ENCODE peak calls at places on chromosomes 4 and X, in five cellular contexts. W is breast epithelium, Q is Panc1, Z is transverse colon, L is GM12878. F is an unnamed sample. For H3K9me3, the result is how much of the 10 kb centered on the place peaks cover.

GRCh38 chrX:96791559-96791958 is 92.1 kb upstream of the RPA4 start:
- DNase-seq in W (no peak), Q (no peak), Z (no peak), L (no peak), F (no peak)

GRCh38 chr4:113106076-113106475 is 56.6 kb downstream of the ANK2 start:
- DNase-seq in W (no peak), Q (peak), Z (no peak), L (no peak), F (no peak)

GRCh38 chr4:177511611-177512010 is 69.4 kb upstream of the AGA start:
- DNase-seq in W (peak), Q (no peak), Z (peak), L (no peak), F (peak)

GRCh38 chr4:40916218-40916555 is 166.4 kb downstream of the NSUN7 start:
- DNase-seq in W (no peak), Q (no peak), Z (no peak), L (no peak), F (no peak)

GRCh38 chrX:1909419-1910206 is 294.8 kb downstream of the ASMT start:
- DNase-seq in W (no peak), Q (no peak), Z (no peak), L (no peak), F (no peak)

GRCh38 chr4:47531241-47531953 is 46.3 kb downstream of the ATP10D start:
- DNase-seq in W (peak), Q (no peak), Z (peak), L (peak), F (no peak)

GRCh38 chr4:155403886-155404285 is 27.1 kb upstream of the MAP9 start:
- DNase-seq in W (no peak), Q (peak), Z (no peak), L (no peak), F (no peak)

GRCh38 chr4:145177906-145178538 is 2.4 kb downstream of the OTUD4 start:
- DNase-seq in W (no peak), Q (no peak), Z (no peak), L (no peak), F (no peak)

GRCh38 chr4:19455196-19455595 is 796.5 kb upstream of the SLIT2 start:
- DNase-seq in W (no peak), Q (no peak), Z (no peak), L (no peak), F (no peak)

GRCh38 chr4:8274772-8275241 is 5.3 kb downstream of the HTRA3 start:
- DNase-seq in W (peak), Q (no peak), Z (peak), L (no peak), F (peak)

GRCh38 chr4:128337863-128338262 is 50.2 kb upstream of the PGRMC2 start:
- DNase-seq in W (no peak), Q (no peak), Z (no peak), L (no peak), F (no peak)

GRCh38 chr4:154009191-154009590 is 220.3 kb upstream of the SFRP2 start:
- DNase-seq in W (no peak), Q (no peak), Z (no peak), L (no peak), F (no peak)

GRCh38 chrX:47093248-47093647 is 15.0 kb downstream of the RGN start:
- DNase-seq in W (no peak), Q (peak), Z (no peak), L (no peak), F (no peak)

GRCh38 chr4:75733369-75733768 is 9.0 kb downstream of the USO1 start:
- DNase-seq in W (no peak), Q (no peak), Z (no peak), L (no peak), F (no peak)

GRCh38 chr4:144831971-144832370 is 186.0 kb downstream of the HHIP start:
- DNase-seq in W (no peak), Q (no peak), Z (no peak), L (no peak), F (no peak)

GRCh38 chr4:138943893-138944292 is 71.7 kb upstream of the NOCT start:
- DNase-seq in W (no peak), Q (no peak), Z (no peak), L (no peak), F (no peak)

GRCh38 chr4:8311096-8312068 is 41.8 kb downstream of the HTRA3 start:
- DNase-seq in W (no peak), Q (no peak), Z (no peak), L (no peak), F (peak)

GRCh38 chrX:107674480-107675364 is 46.4 kb downstream of the PRPS1 start:
- DNase-seq in W (peak), Q (no peak), Z (peak), L (no peak), F (peak)

DNA sequence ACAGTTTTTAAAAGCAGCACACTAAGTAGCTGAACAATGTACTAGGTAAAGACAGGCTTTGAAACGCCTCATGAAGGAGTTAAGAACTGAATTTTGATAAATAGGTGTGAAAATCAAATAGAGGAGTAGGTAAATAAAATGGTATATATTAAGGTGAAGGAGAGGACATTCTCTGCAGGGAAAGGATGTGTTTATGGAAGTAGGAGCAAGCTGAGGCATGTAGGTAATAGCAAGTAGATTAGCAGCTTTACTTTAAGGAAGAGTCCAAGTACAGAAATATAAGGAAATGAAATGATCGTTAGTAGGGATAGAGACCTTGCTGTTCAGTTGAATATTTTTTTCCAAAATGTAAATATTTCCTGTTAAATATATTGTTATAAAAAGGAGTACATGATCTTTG is 12.5 kb downstream of the METAP1 start:
- DNase-seq in W (no peak), Q (no peak), Z (no peak), L (no peak), F (no peak)
- H3K9me3 ChIP-seq in W (under half), Q (under half), Z (under half), L (under half), F (under half)

DNA sequence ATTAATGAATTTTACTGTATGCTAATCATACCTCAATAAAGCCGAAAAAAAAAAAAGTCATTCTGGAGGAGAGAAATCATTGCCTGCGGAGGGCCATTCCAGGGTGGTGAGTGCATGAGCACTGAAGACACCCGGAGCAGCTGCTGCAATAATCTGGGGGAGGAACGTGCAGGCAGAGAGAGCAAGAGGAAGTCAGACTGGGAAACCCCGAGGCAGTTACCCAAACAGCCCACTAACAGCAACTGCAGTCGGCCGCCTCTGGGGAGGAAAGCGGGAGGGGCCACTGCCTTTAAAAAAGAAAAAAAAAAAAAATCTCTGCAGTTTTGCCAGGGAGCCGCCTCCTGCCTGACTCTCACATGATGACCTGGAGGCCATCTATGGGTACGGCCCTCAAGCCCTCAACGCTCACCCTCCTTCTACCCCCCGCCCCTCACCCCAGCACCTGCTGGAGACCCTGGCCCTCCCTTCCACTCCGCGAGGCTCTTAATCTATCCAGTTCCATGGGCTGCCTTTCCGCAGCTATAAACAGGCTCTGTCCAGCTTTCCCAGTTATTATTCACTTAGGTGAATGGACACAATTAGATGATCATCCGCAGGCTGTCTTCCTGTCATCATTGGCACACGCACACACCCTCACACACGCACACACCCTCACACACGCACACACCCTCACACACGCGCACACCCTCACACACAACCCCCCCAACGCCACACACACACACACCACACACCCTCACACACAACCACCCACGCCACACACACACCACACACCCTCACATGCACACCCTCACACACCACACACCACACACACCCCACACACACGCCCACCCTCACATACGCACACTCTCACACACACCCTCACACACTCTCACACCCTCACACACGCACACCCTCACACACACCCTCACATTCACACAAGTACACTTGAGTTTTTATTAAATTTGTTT is 3.4 kb upstream of the AVPR2 start:
- DNase-seq in W (peak), Q (no peak), Z (peak), L (peak), F (peak)
- TF ChIP-seq POLR2AphosphoS5 in W (no peak), Q (peak), Z (no peak), L (no peak), F (no peak)

GRCh38 chr4:94457692-94458106 is 6.0 kb downstream of the PDLIM5 start:
- DNase-seq in W (no peak), Q (no peak), Z (no peak), L (no peak), F (no peak)
- H3K9me3 ChIP-seq in W (under half), Q (under half), Z (under half), L (under half), F (under half)

GRCh38 chr4:165580379-165580905 is 201.6 kb downstream of the CPE start:
- DNase-seq in W (no peak), Q (peak), Z (no peak), L (no peak), F (no peak)
- TF ChIP-seq POLR2AphosphoS5 in W (no peak), Q (no peak), Z (no peak), L (no peak), F (no peak)